ENCODE peak calls at places on chromosomes 5 and 9, in seven cellular contexts. H is BJ, L is brain microvascular endothelial cell, J is dorsolateral prefrontal cortex, D is HFF-Myc, B is MM.1S, Y is AG04450. T is an unnamed sample.

GRCh38 chr5:96196890-96197289 is 235.2 kb upstream of the ELL2 start:
- DNase-seq in H (no peak), L (no peak), J (no peak), D (no peak), B (no peak), Y (no peak), T (no peak)

GRCh38 chr5:17964067-17964466 is 329.8 kb downstream of the TAF11L14 start:
- DNase-seq in H (no peak), L (no peak), J (no peak), D (no peak), B (no peak), Y (no peak), T (no peak)

GRCh38 chr5:43891112-43891511 is 288.1 kb downstream of the NNT start:
- DNase-seq in H (no peak), L (no peak), J (no peak), D (no peak), B (no peak), Y (no peak), T (no peak)

GRCh38 chr5:72185717-72186388 is 78.6 kb downstream of the MAP1B start:
- DNase-seq in H (no peak), L (no peak), J (no peak), D (peak), B (no peak), Y (no peak), T (no peak)

GRCh38 chr5:67941750-67942450 is 273.7 kb upstream of the PIK3R1 start:
- DNase-seq in H (no peak), L (no peak), J (no peak), D (no peak), B (no peak), Y (no peak), T (no peak)

GRCh38 chr5:141843156-141843927 is 34.9 kb downstream of the PCDH1 start:
- DNase-seq in H (no peak), L (no peak), J (no peak), D (no peak), B (no peak), Y (no peak), T (no peak)

GRCh38 chr5:142017832-142018427 is 5.1 kb upstream of the GNPDA1 start:
- DNase-seq in H (no peak), L (peak), J (no peak), D (no peak), B (peak), Y (no peak), T (peak)

GRCh38 chr9:84978761-84979160 is 309.2 kb downstream of the NTRK2 start:
- DNase-seq in H (no peak), L (no peak), J (no peak), D (no peak), B (no peak), Y (no peak), T (no peak)

GRCh38 chr9:112780637-112781036 is 30.1 kb downstream of the SNX30 start:
- DNase-seq in H (no peak), L (no peak), J (no peak), D (no peak), B (no peak), Y (no peak), T (no peak)

GRCh38 chr9:126128494-126129142 is 198.0 kb upstream of the MVB12B start:
- DNase-seq in H (no peak), L (no peak), J (no peak), D (no peak), B (no peak), Y (no peak), T (no peak)

GRCh38 chr9:83472221-83472665 is 66.0 kb downstream of the FRMD3 start:
- DNase-seq in H (peak), L (peak), J (no peak), D (no peak), B (no peak), Y (no peak), T (no peak)

GRCh38 chr9:83472764-83473163 is 65.4 kb downstream of the FRMD3 start:
- DNase-seq in H (no peak), L (no peak), J (no peak), D (no peak), B (no peak), Y (no peak), T (no peak)

GRCh38 chr9:83475741-83476140 is 62.5 kb downstream of the FRMD3 start:
- DNase-seq in H (no peak), L (no peak), J (no peak), D (no peak), B (no peak), Y (no peak), T (no peak)

GRCh38 chr9:83474631-83475030 is 63.6 kb downstream of the FRMD3 start:
- DNase-seq in H (no peak), L (no peak), J (no peak), D (no peak), B (no peak), Y (no peak), T (no peak)

GRCh38 chr9:83473488-83473971 is 64.7 kb downstream of the FRMD3 start:
- DNase-seq in H (no peak), L (peak), J (no peak), D (no peak), B (peak), Y (no peak), T (peak)
- H3K4me3 ChIP-seq in H (no peak), L (peak), J (no peak), D (no peak), B (no peak), Y (no peak), T (peak)

GRCh38 chr9:676780-677458 is 164.6 kb upstream of the DMRT1 start:
- DNase-seq in H (no peak), L (no peak), J (no peak), D (no peak), B (no peak), Y (no peak), T (no peak)
- H3K4me3 ChIP-seq in H (no peak), L (no peak), J (peak), D (no peak), B (peak), Y (peak), T (no peak)

GRCh38 chr9:128372784-128373183 is 1.6 kb downstream of the URM1 start:
- DNase-seq in H (no peak), L (peak), J (no peak), D (no peak), B (no peak), Y (peak), T (no peak)
- H3K4me3 ChIP-seq in H (no peak), L (peak), J (no peak), D (peak), B (no peak), Y (peak), T (no peak)

GRCh38 chr9:121185774-121186403 is 15.8 kb downstream of the RAB14 start:
- DNase-seq in H (no peak), L (no peak), J (no peak), D (no peak), B (no peak), Y (no peak), T (no peak)
- H3K4me3 ChIP-seq in H (no peak), L (no peak), J (no peak), D (no peak), B (no peak), Y (no peak), T (no peak)

GRCh38 chr5:89728750-89729149 is 680.8 kb downstream of the CETN3 start:
- DNase-seq in H (no peak), L (peak), J (no peak), D (no peak), B (no peak), Y (no peak), T (no peak)

GRCh38 chr5:89729623-89730390 is 679.7 kb downstream of the CETN3 start:
- DNase-seq in H (no peak), L (no peak), J (no peak), D (no peak), B (peak), Y (no peak), T (peak)

GRCh38 chr5:89728134-89728533 is 681.4 kb downstream of the CETN3 start:
- DNase-seq in H (no peak), L (no peak), J (no peak), D (no peak), B (peak), Y (no peak), T (no peak)

GRCh38 chr5:89735108-89735507 is 674.4 kb downstream of the CETN3 start:
- DNase-seq in H (no peak), L (no peak), J (no peak), D (no peak), B (no peak), Y (no peak), T (no peak)

GRCh38 chr5:89733772-89734171 is 675.8 kb downstream of the CETN3 start:
- DNase-seq in H (no peak), L (no peak), J (no peak), D (no peak), B (no peak), Y (no peak), T (no peak)
- H3K4me3 ChIP-seq in H (no peak), L (no peak), J (no peak), D (no peak), B (no peak), Y (no peak), T (no peak)

GRCh38 chr5:6889030-6889429 is 175.8 kb downstream of the TENT4A start:
- DNase-seq in H (no peak), L (no peak), J (no peak), D (no peak), B (no peak), Y (no peak), T (no peak)
- H3K4me3 ChIP-seq in H (no peak), L (no peak), J (no peak), D (no peak), B (no peak), Y (no peak), T (no peak)

GRCh38 chr9:70261131-70261870 is 2.5 kb downstream of the SMC5 start:
- DNase-seq in H (no peak), L (no peak), J (no peak), D (no peak), B (no peak), Y (no peak), T (no peak)
- H3K4me3 ChIP-seq in H (no peak), L (no peak), J (no peak), D (no peak), B (no peak), Y (no peak), T (no peak)

DNA sequence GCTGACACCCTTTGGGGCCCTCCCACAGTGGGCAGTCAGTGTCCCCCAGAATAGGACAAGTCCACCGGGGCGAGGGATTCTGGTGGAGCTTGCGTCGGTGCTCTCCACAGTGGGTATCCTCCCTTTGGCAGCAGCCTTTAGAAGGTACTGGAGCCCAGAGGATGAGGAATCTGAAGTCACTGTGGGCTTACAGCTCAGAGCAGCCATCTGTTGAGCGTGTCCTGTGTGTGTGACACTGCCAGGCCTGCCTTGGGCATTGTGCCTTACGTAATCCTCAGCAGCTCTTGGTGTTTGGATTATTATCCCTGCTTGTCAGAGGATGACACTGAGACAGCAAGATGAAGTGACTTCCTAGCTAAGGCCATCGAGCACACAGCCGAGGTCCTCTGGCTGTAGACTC is 12.6 kb downstream of the URM1 start:
- DNase-seq in H (no peak), L (no peak), J (peak), D (no peak), B (no peak), Y (no peak), T (no peak)
- H3K4me3 ChIP-seq in H (no peak), L (no peak), J (no peak), D (no peak), B (no peak), Y (no peak), T (no peak)

GRCh38 chr5:135059000-135059923 is 25.2 kb upstream of the PITX1 start:
- DNase-seq in H (no peak), L (no peak), J (no peak), D (no peak), B (no peak), Y (no peak), T (no peak)

GRCh38 chr5:135056316-135057030 is 22.4 kb upstream of the PITX1 start:
- DNase-seq in H (no peak), L (no peak), J (no peak), D (no peak), B (no peak), Y (no peak), T (no peak)

GRCh38 chr5:135055385-135055784 is 21.4 kb upstream of the PITX1 start:
- DNase-seq in H (no peak), L (no peak), J (no peak), D (no peak), B (no peak), Y (no peak), T (no peak)

GRCh38 chr5:135058326-135058725 is 24.3 kb upstream of the PITX1 start:
- DNase-seq in H (no peak), L (no peak), J (no peak), D (no peak), B (no peak), Y (no peak), T (no peak)

DNA sequence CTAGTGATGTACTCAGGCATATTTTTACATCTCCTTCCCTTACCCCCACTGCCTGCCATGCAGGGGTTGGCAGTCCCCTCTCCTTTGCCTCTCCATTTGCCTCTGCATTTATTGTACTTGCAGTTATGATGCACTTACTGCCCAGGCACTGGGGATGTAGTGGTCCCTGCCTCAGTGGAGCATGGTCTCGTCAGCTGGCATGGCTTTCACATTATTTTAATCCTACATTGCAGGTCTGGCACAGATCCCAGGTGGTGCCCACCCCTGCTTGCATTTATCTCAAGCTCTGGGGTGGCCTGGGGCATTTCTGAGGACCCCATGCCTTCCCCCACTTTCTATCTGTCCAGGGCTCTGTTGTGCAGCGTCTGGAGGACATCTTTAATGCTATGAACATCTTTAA is 23.2 kb upstream of the PITX1 start:
- DNase-seq in H (no peak), L (no peak), J (no peak), D (no peak), B (no peak), Y (no peak), T (no peak)
- H3K4me3 ChIP-seq in H (no peak), L (no peak), J (no peak), D (no peak), B (no peak), Y (no peak), T (no peak)

GRCh38 chr9:136661641-136662325 is 933 bp upstream of the EGFL7 start:
- DNase-seq in H (no peak), L (no peak), J (no peak), D (no peak), B (no peak), Y (no peak), T (no peak)

GRCh38 chr9:136660971-136661540 is 1.7 kb upstream of the EGFL7 start:
- DNase-seq in H (no peak), L (no peak), J (no peak), D (no peak), B (no peak), Y (no peak), T (no peak)

GRCh38 chr9:136657975-136658848 is 4.5 kb upstream of the EGFL7 start:
- DNase-seq in H (no peak), L (no peak), J (no peak), D (no peak), B (no peak), Y (no peak), T (peak)

GRCh38 chr9:136658849-136659535 is 3.7 kb upstream of the EGFL7 start:
- DNase-seq in H (no peak), L (no peak), J (no peak), D (no peak), B (no peak), Y (no peak), T (no peak)

DNA sequence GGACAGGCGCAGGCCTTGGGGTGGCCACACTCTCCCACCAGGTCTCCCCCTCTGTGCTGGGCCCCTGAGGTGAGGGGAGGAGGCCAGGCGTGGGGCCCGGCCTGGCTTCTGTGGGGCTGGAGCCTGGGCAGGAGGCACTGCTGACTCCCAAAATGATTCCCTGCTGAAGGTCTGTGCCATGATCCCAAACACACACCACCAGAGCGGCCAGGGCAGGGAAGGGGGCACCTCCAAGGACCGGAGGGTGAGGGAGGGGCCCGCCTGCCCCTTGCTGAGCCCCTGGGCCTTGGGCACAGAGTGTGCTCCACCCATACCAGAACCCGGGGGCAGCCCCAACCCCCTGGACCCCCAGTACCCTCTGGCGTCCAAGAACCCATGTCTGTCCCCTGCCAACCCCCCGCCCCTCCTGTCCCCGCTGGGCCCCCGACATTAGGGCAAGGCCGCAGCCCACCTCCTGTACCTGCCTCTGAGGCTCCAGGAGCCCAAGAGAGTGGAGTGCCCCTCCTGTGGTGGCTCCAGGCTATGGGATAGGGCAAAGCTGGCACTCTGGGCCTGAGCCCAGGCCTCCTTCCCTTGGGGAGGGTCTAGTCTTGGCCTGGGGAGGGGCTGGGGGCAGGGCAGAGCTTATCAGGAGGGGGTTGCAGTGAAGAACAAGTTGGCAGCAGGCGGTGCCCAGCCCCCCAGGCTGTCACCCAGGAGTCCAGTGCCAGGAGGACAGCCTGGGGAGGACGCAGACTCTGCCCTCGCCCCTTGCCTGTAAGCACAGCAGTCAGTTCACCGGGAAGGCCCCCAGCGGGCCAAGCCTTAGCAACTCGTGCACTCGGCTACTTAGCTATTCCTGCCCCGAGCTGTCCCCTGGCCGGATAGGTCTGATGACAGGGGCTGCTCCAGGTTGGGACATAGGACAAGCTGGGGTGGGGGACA is 2.6 kb upstream of the EGFL7 start:
- DNase-seq in H (no peak), L (no peak), J (no peak), D (no peak), B (no peak), Y (no peak), T (no peak)
- H3K4me3 ChIP-seq in H (no peak), L (no peak), J (no peak), D (no peak), B (no peak), Y (no peak), T (no peak)

T was measured in GM06990.